ENCODE peak calls at places on chromosomes 11 and 22, in nine cellular contexts. P, D, I, G, Z, E, H, S and N are unnamed samples.

GRCh38 chr11:114065094-114065493 is 5.6 kb downstream of the ZBTB16 start:
- DNase-seq in Z (no peak), D (no peak), S (no peak), I (no peak), E (no peak), H (no peak), G (no peak), P (no peak), N (no peak)

GRCh38 chr11:63999349-64000025 is 13.2 kb downstream of the OTUB1 start:
- DNase-seq in Z (no peak), P (no peak), H (no peak), S (peak; percentile 56), G (no peak), D (peak; percentile 48), E (peak; percentile 98), I (peak; percentile 78), N (peak; percentile 60)

GRCh38 chr11:3220101-3220500 is 1.5 kb upstream of the MRGPRG start:
- DNase-seq in G (no peak), Z (no peak), D (no peak), H (no peak), E (peak; percentile 47), P (no peak), I (no peak), S (no peak), N (no peak)

GRCh38 chr11:94405062-94405461 is 3.8 kb upstream of the GPR83 start:
- DNase-seq in D (no peak), H (no peak), P (no peak), Z (no peak), E (no peak), S (no peak), G (no peak), I (no peak), N (no peak)

GRCh38 chr11:1458340-1459218 is 28.0 kb downstream of the MOB2 start:
- DNase-seq in S (no peak), Z (no peak), I (no peak), H (peak; percentile 53), E (peak; percentile 95), P (no peak), D (peak; percentile 52), G (no peak), N (no peak)

GRCh38 chr22:19964701-19965386 is 23.2 kb upstream of the TXNRD2 start:
- DNase-seq in S (no peak), I (no peak), P (no peak), Z (no peak), D (no peak), E (no peak), H (no peak), G (no peak), N (no peak)

GRCh38 chr11:88315015-88315414 is 22.5 kb downstream of the CTSC start:
- DNase-seq in D (no peak), H (no peak), Z (no peak), G (no peak), P (no peak), I (no peak), E (no peak), S (no peak), N (no peak)

GRCh38 chr22:50581950-50582561 is 593 bp downstream of the CHKB start:
- DNase-seq in I (no peak), H (peak; percentile 35), P (no peak), S (no peak), Z (no peak), D (peak; percentile 25), E (peak; percentile 98), G (no peak), N (no peak)

GRCh38 chr11:9039194-9039593 is 35.4 kb upstream of the NRIP3 start:
- DNase-seq in I (peak; percentile 39), D (no peak), S (no peak), H (no peak), Z (no peak), E (no peak), P (no peak), G (no peak), N (no peak)

GRCh38 chr11:706439-706956 is 467 bp downstream of the EPS8L2 start:
- DNase-seq in P (no peak), D (peak; percentile 52), H (no peak), S (no peak), I (no peak), Z (no peak), G (no peak), E (peak; percentile 82), N (no peak)

GRCh38 chr22:45584621-45585436 is 82.1 kb downstream of the FBLN1 start:
- DNase-seq in P (no peak), Z (no peak), S (no peak), H (no peak), I (no peak), D (no peak), E (no peak), G (no peak), N (no peak)

GRCh38 chr22:25193548-25193947 is 6.1 kb upstream of the CRYBB3 start:
- DNase-seq in H (no peak), P (no peak), D (no peak), I (no peak), G (no peak), Z (no peak), S (no peak), E (peak; percentile 84), N (no peak)

GRCh38 chr22:21754523-21755128 is 19.0 kb upstream of the YPEL1 start:
- DNase-seq in H (peak; percentile 40), G (no peak), Z (no peak), E (no peak), I (peak; percentile 39), D (peak; percentile 52), P (no peak), S (no peak), N (no peak)

GRCh38 chr11:102798012-102798746 is at the start of gene MMP1:
- DNase-seq in E (no peak), Z (no peak), G (no peak), I (no peak), P (peak; percentile 59), H (no peak), D (peak; percentile 90), S (no peak), N (no peak)

GRCh38 chr11:518463-519202 is 11.6 kb upstream of the RNH1 start:
- DNase-seq in P (peak; percentile 94), G (peak; percentile 78), S (peak; percentile 82), D (peak; percentile 97), E (peak; percentile 99), I (peak; percentile 94), Z (no peak), H (peak; percentile 79), N (peak; percentile 87)

GRCh38 chr22:49737101-49737551 is 90.5 kb downstream of the BRD1 start:
- DNase-seq in Z (no peak), S (no peak), P (no peak), G (no peak), I (no peak), D (no peak), H (no peak), E (no peak), N (no peak)

GRCh38 chr11:13216019-13217006 is 61.3 kb upstream of the BMAL1 start:
- DNase-seq in P (peak; percentile 73), S (peak; percentile 33), I (no peak), D (no peak), Z (no peak), H (no peak), E (peak; percentile 50), G (no peak), N (peak; percentile 20)

GRCh38 chr11:60984149-60984548 is 12.7 kb downstream of the CD6 start:
- DNase-seq in S (no peak), P (no peak), D (no peak), H (no peak), G (no peak), I (no peak), E (no peak), Z (no peak), N (no peak)

GRCh38 chr22:49052023-49052538 is 775.6 kb downstream of the BRD1 start:
- DNase-seq in E (peak; percentile 82), S (peak; percentile 49), Z (peak; percentile 26), G (no peak), D (peak; percentile 11), P (no peak), I (peak; percentile 38), H (peak; percentile 24), N (peak; percentile 46)

GRCh38 chr11:14587203-14587602 is 56.4 kb upstream of the PDE3B start:
- DNase-seq in S (no peak), G (no peak), Z (no peak), I (no peak), H (peak; percentile 20), D (peak; percentile 58), P (no peak), E (no peak), N (no peak)

GRCh38 chr11:69049490-69049867 is 747 bp downstream of the TPCN2 start:
- DNase-seq in P (no peak), G (no peak), S (no peak), H (no peak), D (no peak), E (no peak), I (no peak), Z (no peak), N (no peak)

GRCh38 chr11:117816846-117817212 is 7.7 kb downstream of the FXYD2 start:
- DNase-seq in S (no peak), H (no peak), I (peak; percentile 35), Z (no peak), P (no peak), G (no peak), D (no peak), E (peak; percentile 32), N (no peak)